ENCODE peak calls at places on chromosomes 7 and 10, in eight cellular contexts. B, L, Q, S, A, F, E and P are unnamed samples.

GRCh38 chr7:73831656-73832579 is 1.1 kb downstream of the CLDN4 start:
- DNase-seq in B (no peak), L (no peak), Q (no peak), S (peak), A (no peak), F (peak), E (no peak), P (no peak)

GRCh38 chr7:102260856-102261255 is 25.8 kb upstream of the SH2B2 start:
- DNase-seq in B (no peak), L (peak), Q (no peak), S (no peak), A (no peak), F (no peak), E (no peak), P (peak)

GRCh38 chr10:119396709-119397071 is 145.8 kb downstream of the RGS10 start:
- DNase-seq in B (no peak), L (no peak), Q (no peak), S (no peak), A (no peak), F (no peak), E (no peak), P (no peak)

GRCh38 chr7:3955751-3956696 is 655.0 kb downstream of the SDK1 start:
- DNase-seq in B (no peak), L (no peak), Q (peak), S (no peak), A (no peak), F (peak), E (no peak), P (peak)

GRCh38 chr7:142865766-142866165 is 10.9 kb downstream of the EPHB6 start:
- DNase-seq in B (no peak), L (no peak), Q (no peak), S (no peak), A (no peak), F (no peak), E (no peak), P (no peak)

GRCh38 chr7:100565133-100565571 is 8.5 kb downstream of the SAP25 start:
- DNase-seq in B (no peak), L (no peak), Q (no peak), S (no peak), A (no peak), F (no peak), E (no peak), P (no peak)

GRCh38 chr10:63718453-63718852 is 197.3 kb downstream of the REEP3 start:
- DNase-seq in B (no peak), L (no peak), Q (no peak), S (no peak), A (no peak), F (peak), E (no peak), P (no peak)

GRCh38 chr7:107610353-107610752 is 30.3 kb downstream of the BCAP29 start:
- DNase-seq in B (no peak), L (no peak), Q (no peak), S (no peak), A (no peak), F (no peak), E (no peak), P (no peak)

GRCh38 chr10:73798087-73798486 is 12.7 kb downstream of the ZSWIM8 start:
- DNase-seq in B (no peak), L (no peak), Q (no peak), S (no peak), A (no peak), F (no peak), E (peak), P (no peak)